ENCODE peak calls at places on chromosomes 3 and 15, in five cellular contexts. Q, B, V, R and F are unnamed samples. For H3K4me1 and H3K27me3, the result is how much of the 10 kb centered on the place peaks cover.

GRCh38 chr15:62228604-62229003 is 63.5 kb upstream of the C2CD4B start:
- DNase-seq in Q (no peak), B (no peak), V (no peak), R (no peak), F (no peak)

GRCh38 chr3:188819939-188820338 is 351.8 kb upstream of the TPRG1 start:
- DNase-seq in Q (no peak), B (no peak), V (no peak), R (no peak), F (no peak)

GRCh38 chr3:194577985-194578905 is 55.0 kb downstream of the TMEM44 start:
- DNase-seq in Q (peak), B (peak), V (peak), R (no peak), F (no peak)

GRCh38 chr3:133037440-133037839 is 751 bp upstream of the TMEM108 start:
- DNase-seq in Q (no peak), B (no peak), V (no peak), R (no peak), F (no peak)

GRCh38 chr15:43095708-43096347 is 10.0 kb downstream of the UBR1 start:
- DNase-seq in Q (no peak), B (no peak), V (no peak), R (no peak), F (no peak)

GRCh38 chr3:159652452-159652851 is 336.2 kb upstream of the IL12A start:
- DNase-seq in Q (no peak), B (no peak), V (no peak), R (no peak), F (no peak)

GRCh38 chr15:26260517-26261133 is 397.5 kb upstream of the ATP10A start:
- DNase-seq in Q (no peak), B (no peak), V (no peak), R (peak), F (no peak)

GRCh38 chr15:65072027-65072426 is 4.2 kb upstream of the RASL12 start:
- DNase-seq in Q (no peak), B (no peak), V (no peak), R (no peak), F (no peak)

GRCh38 chr3:36843065-36844051 is 79.0 kb upstream of the DCLK3 start:
- DNase-seq in Q (peak), B (peak), V (no peak), R (peak), F (peak)

GRCh38 chr15:25244731-25245585 is 193.9 kb downstream of the UBE3A start:
- DNase-seq in Q (peak), B (no peak), V (peak), R (no peak), F (no peak)

GRCh38 chr3:17136251-17136721 is 251.5 kb downstream of the PLCL2 start:
- DNase-seq in Q (no peak), B (no peak), V (peak), R (no peak), F (no peak)

GRCh38 chr3:14481018-14481645 is 59.0 kb downstream of the GRIP2 start:
- DNase-seq in Q (no peak), B (no peak), V (no peak), R (no peak), F (no peak)

GRCh38 chr3:10936686-10937085 is 55.9 kb upstream of the SLC6A1 start:
- DNase-seq in Q (no peak), B (no peak), V (peak), R (no peak), F (no peak)

GRCh38 chr3:99126291-99126690 is 224.8 kb upstream of the DCBLD2 start:
- DNase-seq in Q (no peak), B (no peak), V (no peak), R (no peak), F (no peak)

GRCh38 chr15:39857132-39857531 is 62.9 kb downstream of the GPR176 start:
- DNase-seq in Q (no peak), B (no peak), V (no peak), R (no peak), F (no peak)

GRCh38 chr3:50336452-50337174 is 4.0 kb downstream of the RASSF1 start:
- DNase-seq in Q (no peak), B (no peak), V (no peak), R (no peak), F (no peak)

GRCh38 chr3:127999509-128000106 is 52.6 kb upstream of the SEC61A1 start:
- DNase-seq in Q (no peak), B (no peak), V (no peak), R (no peak), F (no peak)

GRCh38 chr3:155919728-155920127 is 49.3 kb downstream of the GMPS start:
- DNase-seq in Q (no peak), B (no peak), V (no peak), R (no peak), F (no peak)

GRCh38 chr15:36109943-36110658 is 469.3 kb upstream of the CDIN1 start:
- DNase-seq in Q (no peak), B (no peak), V (no peak), R (no peak), F (no peak)

GRCh38 chr15:84023636-84024035 is 211.9 kb upstream of the GOLGA6L4 start:
- DNase-seq in Q (no peak), B (no peak), V (no peak), R (no peak), F (peak)

GRCh38 chr15:85704021-85704420 is 90.7 kb downstream of the KLHL25 start:
- DNase-seq in Q (peak), B (no peak), V (no peak), R (no peak), F (no peak)

GRCh38 chr15:39127925-39128617 is 452.8 kb upstream of the THBS1 start:
- DNase-seq in Q (no peak), B (peak), V (no peak), R (no peak), F (no peak)

GRCh38 chr3:120170223-120170622 is 76.0 kb upstream of the GSK3B start:
- DNase-seq in Q (no peak), B (no peak), V (no peak), R (no peak), F (no peak)

GRCh38 chr3:14153663-14154062 is 24.7 kb downstream of the XPC start:
- DNase-seq in Q (no peak), B (no peak), V (no peak), R (no peak), F (no peak)

GRCh38 chr3:171366043-171366442 is 94.2 kb downstream of the TNIK start:
- DNase-seq in Q (no peak), B (no peak), V (no peak), R (no peak), F (no peak)

GRCh38 chr15:91528811-91529210 is 324.7 kb upstream of the SLCO3A1 start:
- DNase-seq in Q (no peak), B (no peak), V (no peak), R (no peak), F (no peak)

GRCh38 chr3:113834983-113835382 is 3.6 kb upstream of the GRAMD1C start:
- DNase-seq in Q (no peak), B (peak), V (no peak), R (no peak), F (no peak)

GRCh38 chr3:8608791-8609171 is 35.8 kb downstream of the SSUH2 start:
- DNase-seq in Q (no peak), B (no peak), V (no peak), R (no peak), F (no peak)

DNA sequence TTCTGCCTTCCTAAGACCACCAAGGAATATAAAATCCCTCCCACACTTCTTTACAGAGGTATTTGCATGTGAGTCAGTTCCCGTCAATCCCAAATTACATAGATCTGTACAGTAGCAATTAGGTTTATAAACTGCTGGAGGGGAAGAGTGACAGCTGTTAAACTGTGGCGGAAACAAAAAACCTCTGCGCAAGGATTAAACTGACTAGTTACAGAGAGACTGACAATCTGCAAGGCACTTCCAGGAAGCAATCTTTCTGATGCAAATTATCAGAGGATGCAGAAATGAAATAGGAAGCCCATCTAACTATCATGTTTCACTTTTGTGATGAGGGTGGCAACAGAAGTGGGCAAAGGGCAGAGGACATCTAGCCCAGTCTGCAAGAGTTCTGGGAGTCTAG is 150.4 kb downstream of the RTP4 start:
- DNase-seq in Q (no peak), B (no peak), V (no peak), R (no peak), F (no peak)
- H3K4me1 ChIP-seq in Q (under half), B (under half), V (under half), R (under half), F (under half)

DNA sequence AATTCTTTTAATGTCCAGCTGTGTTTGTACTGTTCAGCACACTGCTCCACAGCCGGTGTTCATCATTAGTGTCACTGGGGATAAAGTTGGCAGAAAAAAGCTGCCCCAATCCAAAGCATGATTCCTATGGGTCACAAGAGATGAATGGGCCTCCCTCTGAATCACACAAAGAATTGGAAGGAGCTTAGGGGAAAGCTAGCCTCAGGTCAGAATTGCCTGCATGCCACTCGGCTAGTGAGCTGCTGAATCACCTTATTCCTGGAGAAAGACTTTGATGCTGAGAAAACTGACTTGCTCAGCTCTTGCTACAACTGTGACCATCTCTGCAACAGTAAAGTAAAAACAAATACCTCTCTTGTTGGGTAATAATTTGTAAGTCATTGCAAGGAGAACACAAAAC is 3.5 kb downstream of the CCK start:
- DNase-seq in Q (no peak), B (no peak), V (no peak), R (no peak), F (no peak)
- H3K27me3 ChIP-seq in Q (under half), B (under half), V (under half), R (under half), F (under half)

GRCh38 chr15:76343313-76343996 is 6.9 kb downstream of the ISL2 start:
- DNase-seq in Q (no peak), B (no peak), V (no peak), R (no peak), F (no peak)
- H3K4me1 ChIP-seq in Q (half or more), B (under half), V (half or more), R (half or more), F (under half)

GRCh38 chr15:67840747-67841634 is 1.1 kb upstream of the RNU6-1 start:
- DNase-seq in Q (no peak), B (peak), V (peak), R (no peak), F (no peak)

GRCh38 chr15:67839929-67840746 is at the start of gene RNU6-1:
- DNase-seq in Q (peak), B (peak), V (peak), R (peak), F (peak)

GRCh38 chr15:67838789-67839332 is 984 bp downstream of the RNU6-1 start:
- DNase-seq in Q (no peak), B (peak), V (peak), R (no peak), F (no peak)

GRCh38 chr15:67836955-67837354 is 2.9 kb downstream of the RNU6-1 start:
- DNase-seq in Q (no peak), B (no peak), V (peak), R (no peak), F (no peak)

DNA sequence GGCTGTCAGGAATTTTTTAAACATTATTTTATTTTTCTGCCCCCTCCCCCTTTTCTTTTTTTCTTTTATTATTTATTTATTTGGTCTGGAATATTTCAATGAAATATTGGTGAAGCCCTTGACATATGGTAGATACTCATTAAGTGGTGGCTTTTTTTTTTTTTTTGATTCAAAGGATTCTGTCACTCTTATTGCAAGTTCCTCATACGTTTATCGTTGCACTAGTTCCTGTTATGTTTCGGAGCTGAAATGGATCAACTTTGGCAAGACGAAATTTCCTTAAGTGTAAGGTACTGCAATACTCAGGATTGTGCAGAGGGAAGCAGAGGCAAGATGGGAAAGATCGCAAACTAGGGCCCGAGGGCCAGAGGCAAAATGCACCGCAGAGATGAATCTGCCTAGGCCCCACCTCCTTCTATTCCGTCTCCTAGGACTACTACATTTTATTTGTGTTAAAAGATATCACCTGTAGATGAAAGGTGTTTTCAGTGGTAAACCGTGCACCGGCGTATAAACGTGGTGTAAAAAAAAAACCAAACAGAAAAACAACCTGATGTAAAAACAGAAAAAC is 402 bp downstream of the RNU6-1 start:
- DNase-seq in Q (peak), B (peak), V (peak), R (no peak), F (peak)
- H3K27me3 ChIP-seq in Q (under half), B (under half), V (under half), R (under half), F (under half)

DNA sequence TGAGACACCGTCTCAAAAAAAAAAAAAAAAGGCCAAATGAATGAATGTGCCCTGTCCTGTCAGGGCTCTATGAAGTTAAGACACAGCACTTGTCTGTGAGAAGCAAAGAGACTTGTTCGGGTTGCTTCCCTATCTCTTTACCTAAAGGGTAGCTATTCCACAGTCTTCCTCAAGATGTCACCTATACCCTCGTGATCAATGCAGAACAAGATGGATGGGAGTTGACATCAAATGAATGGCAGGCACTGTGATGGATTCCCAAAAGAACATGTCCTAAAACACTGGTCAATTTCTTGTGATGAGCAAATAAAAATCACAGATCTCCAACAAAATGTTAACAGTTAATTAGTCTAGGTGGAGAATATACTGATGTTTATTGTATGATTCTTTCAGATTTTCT is 9.5 kb downstream of the TADA3 start:
- DNase-seq in Q (no peak), B (no peak), V (no peak), R (no peak), F (no peak)
- H3K4me1 ChIP-seq in Q (under half), B (under half), V (under half), R (half or more), F (under half)

DNA sequence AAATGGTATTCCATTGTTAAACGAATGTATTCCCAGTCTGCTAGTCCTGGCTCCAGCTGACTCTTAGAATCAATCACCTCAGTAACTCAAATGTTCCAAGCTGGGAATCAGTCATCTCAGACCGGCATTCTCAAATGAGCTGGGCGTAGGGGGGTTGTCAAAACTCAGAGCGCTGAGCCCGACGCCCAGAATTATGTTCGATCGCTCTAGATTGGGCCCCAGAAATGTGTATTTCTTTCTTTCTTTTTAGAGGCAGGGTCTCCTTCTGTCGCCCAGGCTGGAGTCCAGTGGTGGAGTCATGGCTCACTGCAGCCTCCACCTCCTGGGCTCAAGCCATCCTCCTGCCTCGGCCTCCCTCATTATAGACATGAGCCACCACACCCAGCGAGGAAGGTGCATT is 99.3 kb upstream of the IGF1R start:
- DNase-seq in Q (no peak), B (no peak), V (no peak), R (no peak), F (no peak)
- H3K27me3 ChIP-seq in Q (under half), B (under half), V (under half), R (under half), F (under half)

GRCh38 chr15:81341351-81341750 is 17.4 kb upstream of the STARD5 start:
- DNase-seq in Q (no peak), B (no peak), V (no peak), R (no peak), F (no peak)

GRCh38 chr15:81337713-81338157 is 13.8 kb upstream of the STARD5 start:
- DNase-seq in Q (no peak), B (no peak), V (no peak), R (no peak), F (no peak)

GRCh38 chr15:81339851-81340250 is 15.9 kb upstream of the STARD5 start:
- DNase-seq in Q (no peak), B (no peak), V (no peak), R (no peak), F (no peak)

GRCh38 chr15:81338422-81339007 is 14.6 kb upstream of the STARD5 start:
- DNase-seq in Q (no peak), B (no peak), V (peak), R (no peak), F (no peak)

DNA sequence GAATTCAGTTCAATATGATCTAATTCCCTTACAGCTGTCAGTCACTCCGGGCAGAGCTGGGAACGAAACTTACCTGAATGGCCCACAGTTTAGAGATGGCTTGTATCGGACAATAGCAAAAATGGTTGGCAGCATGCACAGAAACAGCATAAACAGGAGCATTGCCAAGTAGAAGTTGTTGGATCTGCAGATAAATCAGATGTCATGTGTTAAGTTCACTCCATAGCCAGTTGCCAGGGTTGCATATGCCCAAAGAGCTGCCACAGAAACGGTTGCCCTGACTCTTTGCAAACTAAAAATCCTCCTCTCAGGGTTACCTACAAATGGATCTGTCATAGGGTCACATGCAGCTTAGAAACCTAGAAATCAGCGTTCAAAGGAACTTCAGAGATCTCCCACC is 15.4 kb upstream of the STARD5 start:
- DNase-seq in Q (no peak), B (no peak), V (no peak), R (no peak), F (no peak)
- H3K4me1 ChIP-seq in Q (under half), B (under half), V (under half), R (under half), F (under half)

DNA sequence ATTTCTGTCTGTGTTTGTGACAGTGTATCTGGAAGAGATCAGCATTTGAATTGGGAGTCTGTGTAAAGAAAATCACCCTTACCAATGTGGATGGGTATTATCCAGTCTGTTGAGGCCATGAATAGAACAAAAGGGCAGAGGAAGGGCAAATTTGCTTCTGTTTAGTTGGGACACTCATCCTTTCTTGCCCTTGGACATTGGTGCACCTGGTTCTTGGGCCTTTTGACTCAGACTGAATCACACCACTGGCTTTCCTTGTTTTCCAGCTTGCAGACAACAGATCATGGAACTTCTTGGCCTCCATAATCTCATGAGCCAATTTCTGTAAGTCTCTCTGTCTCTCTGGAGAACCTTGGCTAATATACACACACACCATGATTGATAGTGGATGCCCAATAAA is 164.4 kb upstream of the SGO1 start:
- DNase-seq in Q (no peak), B (no peak), V (no peak), R (no peak), F (no peak)
- H3K27me3 ChIP-seq in Q (under half), B (under half), V (under half), R (under half), F (under half)

GRCh38 chr15:41921167-41921566 is 27.3 kb upstream of the SPTBN5 start:
- DNase-seq in Q (no peak), B (no peak), V (peak), R (no peak), F (no peak)

GRCh38 chr15:41923424-41923999 is 29.7 kb upstream of the SPTBN5 start:
- DNase-seq in Q (no peak), B (no peak), V (no peak), R (no peak), F (no peak)

GRCh38 chr15:41925209-41925608 is 31.4 kb upstream of the SPTBN5 start:
- DNase-seq in Q (no peak), B (no peak), V (peak), R (no peak), F (no peak)

GRCh38 chr15:41919954-41920538 is 26.2 kb upstream of the SPTBN5 start:
- DNase-seq in Q (no peak), B (peak), V (peak), R (no peak), F (no peak)

DNA sequence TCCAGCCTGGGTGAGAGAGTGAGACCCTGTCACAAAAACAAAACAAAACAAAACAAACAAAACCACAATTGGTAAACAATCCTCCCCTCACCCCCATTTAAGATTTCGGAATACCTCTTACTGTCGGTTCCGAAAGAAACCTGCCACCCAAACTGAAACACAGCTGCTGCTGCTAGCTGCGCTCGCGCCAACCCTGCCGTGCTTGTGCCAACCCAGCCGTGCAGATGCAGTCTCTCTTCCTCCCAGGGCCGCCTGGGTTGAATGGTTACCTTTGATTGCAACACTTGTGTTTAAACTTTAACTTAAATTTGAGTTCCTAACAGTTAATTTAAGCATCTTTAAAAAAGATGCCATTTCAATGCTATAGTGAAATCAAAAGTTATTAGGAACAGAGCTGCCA is 28.5 kb upstream of the SPTBN5 start:
- DNase-seq in Q (no peak), B (no peak), V (peak), R (no peak), F (no peak)
- H3K4me1 ChIP-seq in Q (under half), B (under half), V (half or more), R (under half), F (under half)